ENCODE peak calls at places on chromosome 22, in eight cellular contexts. O, J, H, U, Z, I, K and W are unnamed samples.
A peak's percentile ranks its signal among the peaks of the same experiment; 100 is the strongest.

GRCh38 chr22:46064236-46064965 is 85.9 kb upstream of the PPARA start:
- DNase-seq in K (no peak), I (no peak), J (no peak), Z (peak; percentile 67), H (peak; percentile 41), O (no peak), U (no peak), W (no peak)

GRCh38 chr22:39098576-39098975 is 1.5 kb downstream of the APOBEC3H start:
- DNase-seq in Z (no peak), U (no peak), I (no peak), J (no peak), O (no peak), H (no peak), K (no peak), W (no peak)

GRCh38 chr22:23478175-23478574 is 101.9 kb downstream of the IGLL1 start:
- DNase-seq in J (no peak), I (peak; percentile 28), H (no peak), Z (peak; percentile 0), O (no peak), U (no peak), K (peak; percentile 18), W (no peak)

GRCh38 chr22:47627561-47628253 is 865.3 kb downstream of the TBC1D22A start:
- DNase-seq in J (no peak), O (no peak), U (no peak), H (no peak), Z (no peak), K (no peak), I (no peak), W (no peak)

GRCh38 chr22:25741692-25742626 is at the start of gene MYO18B:
- DNase-seq in I (no peak), O (no peak), U (no peak), H (no peak), K (no peak), J (no peak), Z (peak; percentile 36), W (no peak)

GRCh38 chr22:27980424-27981148 is 61.5 kb upstream of the PITPNB start:
- DNase-seq in J (no peak), I (no peak), H (no peak), U (no peak), Z (no peak), O (no peak), K (no peak), W (no peak)

GRCh38 chr22:44913198-44913983 is 96.4 kb downstream of the PHF21B start:
- DNase-seq in J (no peak), Z (no peak), I (no peak), O (no peak), U (no peak), H (no peak), K (no peak), W (no peak)

GRCh38 chr22:50015451-50016307 is 3.1 kb upstream of the IL17REL start:
- DNase-seq in K (no peak), O (no peak), U (no peak), H (no peak), I (no peak), Z (no peak), J (no peak), W (no peak)

GRCh38 chr22:47342446-47342845 is 580.0 kb downstream of the TBC1D22A start:
- DNase-seq in O (no peak), H (no peak), K (no peak), Z (no peak), J (no peak), U (no peak), I (no peak), W (no peak)

GRCh38 chr22:46846832-46847355 is 84.4 kb downstream of the TBC1D22A start:
- DNase-seq in U (no peak), Z (no peak), H (no peak), O (no peak), K (no peak), I (no peak), J (no peak), W (no peak)

GRCh38 chr22:49956418-49956770 is 4.2 kb upstream of the PIM3 start:
- DNase-seq in J (no peak), O (no peak), H (no peak), I (no peak), U (no peak), Z (no peak), K (no peak), W (no peak)

GRCh38 chr22:37626144-37626543 is 13.3 kb upstream of the SH3BP1 start:
- DNase-seq in Z (no peak), K (no peak), H (no peak), U (no peak), J (no peak), O (no peak), I (no peak), W (no peak)